ENCODE peak calls at places on chromosomes 6 and 20, in eight cellular contexts. P is NCI-H1417, O is AG08396, V is esophagus muscularis mucosa, Y is ELR, H is left ventricle myocardium inferior, D is posterior vena cava, R is H7. N is an unnamed sample.

GRCh38 chr6:28729501-28730402 is 194.0 kb downstream of the TRIM27 start:
- DNase-seq in P (no peak), O (no peak), V (peak; percentile 66), Y (peak; percentile 32), H (no peak), D (no peak), R (peak; percentile 39), N (no peak)

GRCh38 chr6:30824698-30825097 is 59.6 kb upstream of the DDR1 start:
- DNase-seq in P (peak; percentile 66), O (no peak), V (no peak), Y (no peak), H (no peak), D (peak; percentile 55), R (no peak), N (no peak)

GRCh38 chr6:152701081-152701862 is 3.6 kb downstream of the MYCT1 start:
- DNase-seq in P (no peak), O (no peak), V (no peak), Y (peak; percentile 23), H (no peak), D (no peak), R (no peak), N (no peak)

GRCh38 chr20:20734475-20734948 is 22.1 kb upstream of the RALGAPA2 start:
- DNase-seq in P (no peak), O (no peak), V (peak; percentile 90), Y (no peak), H (no peak), D (no peak), R (no peak), N (no peak)

GRCh38 chr20:40657526-40657925 is 31.5 kb downstream of the MAFB start:
- DNase-seq in P (no peak), O (no peak), V (no peak), Y (no peak), H (peak; percentile 34), D (no peak), R (no peak), N (peak; percentile 67)

GRCh38 chr20:50320910-50321796 is 130.5 kb downstream of the CEBPB start:
- DNase-seq in P (no peak), O (peak; percentile 92), V (no peak), Y (peak; percentile 98), H (peak; percentile 85), D (peak; percentile 96), R (peak; percentile 96), N (peak; percentile 97)

GRCh38 chr6:158353851-158354508 is 41.7 kb downstream of the TULP4 start:
- DNase-seq in P (no peak), O (no peak), V (no peak), Y (peak; percentile 12), H (no peak), D (no peak), R (no peak), N (no peak)

GRCh38 chr6:56314683-56315523 is 67.5 kb upstream of the COL21A1 start:
- DNase-seq in P (peak; percentile 40), O (peak; percentile 39), V (no peak), Y (peak; percentile 67), H (no peak), D (no peak), R (peak; percentile 35), N (peak; percentile 60)

GRCh38 chr6:68575765-68576439 is 59.2 kb upstream of the ADGRB3 start:
- DNase-seq in P (no peak), O (no peak), V (no peak), Y (no peak), H (no peak), D (no peak), R (peak; percentile 24), N (no peak)

GRCh38 chr6:164097557-164098398 is 683.3 kb downstream of the QKI start:
- DNase-seq in P (no peak), O (peak; percentile 24), V (peak; percentile 34), Y (peak; percentile 69), H (no peak), D (no peak), R (peak; percentile 69), N (peak; percentile 34)

GRCh38 chr20:38167851-38168760 is 3.0 kb upstream of the TGM2 start:
- DNase-seq in P (no peak), O (peak; percentile 67), V (no peak), Y (peak; percentile 98), H (peak; percentile 78), D (peak; percentile 97), R (no peak), N (peak; percentile 84)

GRCh38 chr6:148146717-148147116 is 195.9 kb upstream of the SASH1 start:
- DNase-seq in P (no peak), O (no peak), V (no peak), Y (peak; percentile 72), H (no peak), D (no peak), R (no peak), N (no peak)

GRCh38 chr6:21102201-21102600 is 491.4 kb upstream of the SOX4 start:
- DNase-seq in P (no peak), O (no peak), V (no peak), Y (no peak), H (no peak), D (no peak), R (no peak), N (no peak)

GRCh38 chr6:99589290-99589672 is 17.4 kb upstream of the PRDM13 start:
- DNase-seq in P (peak; percentile 37), O (peak; percentile 29), V (peak; percentile 66), Y (peak; percentile 36), H (no peak), D (no peak), R (peak; percentile 72), N (peak; percentile 38)

GRCh38 chr6:42230320-42231034 is 12.8 kb upstream of the MRPS10 start:
- DNase-seq in P (no peak), O (peak; percentile 30), V (no peak), Y (peak; percentile 53), H (no peak), D (no peak), R (peak; percentile 73), N (peak; percentile 22)

GRCh38 chr6:41663558-41663957 is 25.3 kb downstream of the MDFI start:
- DNase-seq in P (no peak), O (no peak), V (no peak), Y (no peak), H (no peak), D (no peak), R (no peak), N (no peak)

GRCh38 chr20:50224553-50225255 is 34.1 kb downstream of the CEBPB start:
- DNase-seq in P (no peak), O (peak; percentile 91), V (peak; percentile 93), Y (peak; percentile 68), H (peak; percentile 61), D (peak; percentile 95), R (peak; percentile 75), N (peak; percentile 95)

GRCh38 chr6:36245572-36246031 is 24.3 kb upstream of the PNPLA1 start:
- DNase-seq in P (no peak), O (no peak), V (no peak), Y (no peak), H (no peak), D (peak; percentile 66), R (peak; percentile 70), N (no peak)

GRCh38 chr20:48456361-48457184 is 371.2 kb downstream of the PREX1 start:
- DNase-seq in P (peak; percentile 77), O (no peak), V (no peak), Y (no peak), H (no peak), D (peak; percentile 35), R (peak; percentile 70), N (no peak)

GRCh38 chr6:117477988-117478852 is 4.3 kb upstream of the DCBLD1 start:
- DNase-seq in P (no peak), O (no peak), V (no peak), Y (peak; percentile 48), H (no peak), D (no peak), R (peak; percentile 51), N (peak; percentile 18)

N was measured in AG20443.